ENCODE peak calls at places on chromosome 17, in five cellular contexts. One of them, this sample, is unnamed.

GRCh38 chr17:7083592-7083991 is 3.5 kb upstream of the CLEC10A start:
- DNase-seq in OCI-LY7: no peak
- DNase-seq in kidney epithelial cell: no peak
- DNase-seq in psoas muscle: no peak
- DNase-seq in GM23338: no peak
- DNase-seq in this sample: no peak

GRCh38 chr17:48852251-48852650 is 21.4 kb downstream of the CALCOCO2 start:
- DNase-seq in OCI-LY7: no peak
- DNase-seq in kidney epithelial cell: no peak
- DNase-seq in psoas muscle: no peak
- DNase-seq in GM23338: no peak
- DNase-seq in this sample: no peak

GRCh38 chr17:77684803-77685580 is 273.5 kb upstream of the TNRC6C start:
- DNase-seq in OCI-LY7: no peak
- DNase-seq in kidney epithelial cell: no peak
- DNase-seq in psoas muscle: no peak
- DNase-seq in GM23338: no peak
- DNase-seq in this sample: no peak

GRCh38 chr17:59712856-59713255 is 5.4 kb downstream of the VMP1 start:
- DNase-seq in OCI-LY7: no peak
- DNase-seq in kidney epithelial cell: no peak
- DNase-seq in psoas muscle: no peak
- DNase-seq in GM23338: no peak
- DNase-seq in this sample: no peak

GRCh38 chr17:48816774-48817590 is at the start of gene TTLL6:
- DNase-seq in OCI-LY7: peak
- DNase-seq in kidney epithelial cell: no peak
- DNase-seq in psoas muscle: peak
- DNase-seq in GM23338: peak
- DNase-seq in this sample: peak

GRCh38 chr17:47695664-47696376 is 1.9 kb downstream of the TBKBP1 start:
- DNase-seq in OCI-LY7: no peak
- DNase-seq in kidney epithelial cell: no peak
- DNase-seq in psoas muscle: no peak
- DNase-seq in GM23338: no peak
- DNase-seq in this sample: peak

GRCh38 chr17:64216385-64217248 is 46.4 kb downstream of the TEX2 start:
- DNase-seq in OCI-LY7: no peak
- DNase-seq in kidney epithelial cell: no peak
- DNase-seq in psoas muscle: peak
- DNase-seq in GM23338: peak
- DNase-seq in this sample: peak

GRCh38 chr17:19744922-19745757 is 3.0 kb downstream of the ALDH3A1 start:
- DNase-seq in OCI-LY7: peak
- DNase-seq in kidney epithelial cell: peak
- DNase-seq in psoas muscle: peak
- DNase-seq in GM23338: peak
- DNase-seq in this sample: peak

GRCh38 chr17:19727466-19728113 is 11.2 kb upstream of the SLC47A2 start:
- DNase-seq in OCI-LY7: no peak
- DNase-seq in kidney epithelial cell: no peak
- DNase-seq in psoas muscle: peak
- DNase-seq in GM23338: no peak
- DNase-seq in this sample: no peak

GRCh38 chr17:28467456-28468025 is 5.9 kb upstream of the SLC13A2 start:
- DNase-seq in OCI-LY7: no peak
- DNase-seq in kidney epithelial cell: no peak
- DNase-seq in psoas muscle: no peak
- DNase-seq in GM23338: no peak
- DNase-seq in this sample: no peak

GRCh38 chr17:74276561-74277009 is 2.6 kb downstream of the DNAI2 start:
- DNase-seq in OCI-LY7: no peak
- DNase-seq in kidney epithelial cell: no peak
- DNase-seq in psoas muscle: peak
- DNase-seq in GM23338: no peak
- DNase-seq in this sample: no peak

GRCh38 chr17:63985387-63986140 is 12.6 kb upstream of the PRR29 start:
- DNase-seq in OCI-LY7: no peak
- DNase-seq in kidney epithelial cell: no peak
- DNase-seq in psoas muscle: no peak
- DNase-seq in GM23338: peak
- DNase-seq in this sample: no peak

GRCh38 chr17:1422907-1423306 is 22.9 kb upstream of the YWHAE start:
- DNase-seq in OCI-LY7: no peak
- DNase-seq in kidney epithelial cell: peak
- DNase-seq in psoas muscle: no peak
- DNase-seq in GM23338: no peak
- DNase-seq in this sample: no peak

GRCh38 chr17:61766520-61766919 is 96.8 kb downstream of the BRIP1 start:
- DNase-seq in OCI-LY7: no peak
- DNase-seq in kidney epithelial cell: no peak
- DNase-seq in psoas muscle: no peak
- DNase-seq in GM23338: no peak
- DNase-seq in this sample: no peak

GRCh38 chr17:40319651-40320550 is 10.9 kb downstream of the RARA start:
- DNase-seq in OCI-LY7: no peak
- DNase-seq in kidney epithelial cell: no peak
- DNase-seq in psoas muscle: peak
- DNase-seq in GM23338: no peak
- DNase-seq in this sample: no peak

DNA sequence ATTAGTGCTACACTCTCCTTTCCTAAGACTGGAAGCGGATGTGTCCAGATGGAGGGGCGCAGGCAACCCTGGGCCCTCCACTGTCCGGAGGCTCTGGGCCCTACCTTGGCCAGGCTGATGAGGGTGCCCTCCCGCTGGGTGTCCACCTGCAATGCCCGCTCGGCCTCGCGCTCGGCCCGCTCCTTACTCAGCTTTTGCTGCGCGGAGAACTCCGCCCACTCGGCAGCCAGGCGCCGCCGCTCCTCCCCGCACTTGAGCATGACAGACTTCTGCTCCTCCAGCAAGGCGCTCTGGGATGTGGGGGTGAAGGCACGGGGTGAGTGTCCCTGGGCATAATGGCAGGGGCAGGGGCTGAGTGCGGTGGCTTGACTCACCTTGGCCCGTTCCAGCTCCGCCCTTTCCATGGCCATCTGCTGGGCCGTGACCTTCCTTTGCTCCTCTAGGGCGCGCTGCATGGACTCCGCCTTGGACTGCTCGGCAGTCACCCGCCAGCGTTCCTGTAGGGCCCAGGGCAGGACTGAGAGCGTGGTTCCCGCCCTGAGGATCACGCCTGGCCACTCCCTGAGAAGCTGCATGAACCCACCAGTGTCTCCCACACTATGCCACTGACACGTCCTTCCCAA is 10.1 kb upstream of the MRPL38 start:
- DNase-seq in OCI-LY7: no peak
- DNase-seq in kidney epithelial cell: no peak
- DNase-seq in psoas muscle: no peak
- DNase-seq in GM23338: peak
- DNase-seq in this sample: no peak
- TF ChIP-seq CTCF in OCI-LY7: no peak
- TF ChIP-seq CTCF in kidney epithelial cell: no peak
- TF ChIP-seq CTCF in psoas muscle: no peak
- TF ChIP-seq CTCF in GM23338: peak
- TF ChIP-seq CTCF in this sample: no peak

DNA sequence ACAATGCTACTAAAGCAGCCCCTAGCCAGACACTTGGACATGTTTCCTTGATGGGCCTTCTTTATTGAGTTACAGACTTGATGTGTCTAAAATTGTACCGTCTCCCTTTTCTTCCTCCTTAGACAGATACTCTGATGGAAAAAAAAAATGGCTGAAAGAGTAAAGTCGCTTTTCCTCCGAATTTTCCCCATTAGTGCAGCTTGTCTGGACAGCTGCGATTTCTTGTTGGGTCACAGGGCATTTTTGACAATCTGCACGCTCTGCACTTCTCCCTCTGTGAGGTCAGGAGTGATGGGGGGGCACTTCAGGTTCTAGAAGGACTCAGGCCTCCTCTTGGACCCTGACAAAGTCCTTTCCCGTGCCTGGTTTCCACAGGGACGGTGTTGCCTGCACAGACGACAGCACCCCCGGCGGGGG is 968 bp upstream of the PRKAR1A start:
- DNase-seq in OCI-LY7: no peak
- DNase-seq in kidney epithelial cell: no peak
- DNase-seq in psoas muscle: no peak
- DNase-seq in GM23338: no peak
- DNase-seq in this sample: no peak
- TF ChIP-seq CTCF in OCI-LY7: peak
- TF ChIP-seq CTCF in kidney epithelial cell: peak
- TF ChIP-seq CTCF in psoas muscle: peak
- TF ChIP-seq CTCF in GM23338: no peak
- TF ChIP-seq CTCF in this sample: no peak

GRCh38 chr17:75654176-75654575 is 12.8 kb downstream of the RECQL5 start:
- DNase-seq in OCI-LY7: no peak
- DNase-seq in kidney epithelial cell: no peak
- DNase-seq in psoas muscle: no peak
- DNase-seq in GM23338: no peak
- DNase-seq in this sample: no peak
- TF ChIP-seq CTCF in OCI-LY7: peak
- TF ChIP-seq CTCF in kidney epithelial cell: peak
- TF ChIP-seq CTCF in psoas muscle: no peak
- TF ChIP-seq CTCF in GM23338: no peak
- TF ChIP-seq CTCF in this sample: no peak

DNA sequence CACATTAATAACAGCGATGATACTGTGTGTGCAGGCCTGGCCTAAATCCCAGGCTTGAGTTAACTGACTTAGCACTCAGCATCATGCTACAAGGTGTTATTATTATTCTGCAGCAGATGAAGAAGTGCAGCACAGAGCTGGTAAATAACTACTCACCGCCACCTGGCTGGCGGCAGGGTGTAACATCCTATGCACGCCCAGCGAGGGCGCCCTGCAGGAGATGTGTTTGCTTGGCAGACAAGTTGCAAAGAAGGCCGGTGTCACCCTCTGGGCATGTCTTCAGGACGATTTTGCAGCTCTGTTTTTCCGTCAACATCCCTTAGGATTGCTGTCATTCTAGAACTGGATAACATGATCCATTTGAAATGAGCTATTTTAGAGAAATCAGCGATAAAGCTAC is 30.1 kb downstream of the DNAH9 start:
- DNase-seq in OCI-LY7: no peak
- DNase-seq in kidney epithelial cell: no peak
- DNase-seq in psoas muscle: no peak
- DNase-seq in GM23338: peak
- DNase-seq in this sample: no peak
- TF ChIP-seq CTCF in OCI-LY7: no peak
- TF ChIP-seq CTCF in kidney epithelial cell: no peak
- TF ChIP-seq CTCF in psoas muscle: no peak
- TF ChIP-seq CTCF in GM23338: no peak
- TF ChIP-seq CTCF in this sample: no peak

GRCh38 chr17:44385287-44386181 is 3.9 kb downstream of the ITGA2B start:
- DNase-seq in OCI-LY7: peak
- DNase-seq in kidney epithelial cell: no peak
- DNase-seq in psoas muscle: peak
- DNase-seq in GM23338: peak
- DNase-seq in this sample: peak
- TF ChIP-seq CTCF in OCI-LY7: peak
- TF ChIP-seq CTCF in kidney epithelial cell: peak
- TF ChIP-seq CTCF in psoas muscle: peak
- TF ChIP-seq CTCF in GM23338: peak
- TF ChIP-seq CTCF in this sample: peak

DNA sequence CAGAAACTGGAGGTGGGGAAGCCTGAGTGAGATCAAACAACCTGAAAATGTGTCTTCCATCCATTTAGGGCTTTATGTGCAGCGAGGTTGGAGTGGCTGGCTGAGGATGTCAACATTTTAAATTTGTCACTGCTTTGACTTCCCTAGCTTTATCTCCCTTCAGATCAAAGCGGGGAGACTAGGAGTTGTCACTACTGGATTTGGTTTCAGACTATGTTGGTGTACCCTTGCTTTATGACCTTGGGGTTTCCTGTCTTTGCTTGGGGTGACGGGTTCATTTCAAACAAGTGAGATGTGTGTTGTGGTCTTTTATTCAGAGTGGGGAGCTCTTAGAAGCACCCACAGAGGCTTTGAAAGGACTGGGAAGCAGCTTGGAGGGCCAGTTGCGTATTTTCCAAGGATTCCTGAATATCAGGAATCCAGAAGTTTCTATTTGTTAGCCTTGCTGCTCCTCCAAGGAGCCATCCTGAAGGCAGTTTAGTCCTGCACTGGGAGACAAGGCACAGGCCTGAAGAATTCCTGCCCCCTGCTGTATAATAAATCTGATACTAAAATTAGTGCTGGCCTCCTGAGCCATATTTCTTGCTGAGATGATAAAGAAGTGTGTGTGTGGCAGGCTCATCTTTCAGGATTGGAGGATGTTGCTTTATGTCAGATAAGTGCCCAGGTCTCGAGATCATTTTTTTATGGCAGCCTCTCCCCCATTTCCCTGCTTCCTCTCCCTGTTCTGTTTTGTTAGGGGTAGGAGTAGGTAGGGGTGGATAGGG is 25.7 kb downstream of the MSI2 start:
- DNase-seq in OCI-LY7: no peak
- DNase-seq in kidney epithelial cell: no peak
- DNase-seq in psoas muscle: no peak
- DNase-seq in GM23338: no peak
- DNase-seq in this sample: no peak
- TF ChIP-seq CTCF in OCI-LY7: no peak
- TF ChIP-seq CTCF in kidney epithelial cell: no peak
- TF ChIP-seq CTCF in psoas muscle: no peak
- TF ChIP-seq CTCF in GM23338: no peak
- TF ChIP-seq CTCF in this sample: no peak

GRCh38 chr17:30551666-30552339 is 74.6 kb downstream of the GOSR1 start:
- DNase-seq in OCI-LY7: no peak
- DNase-seq in kidney epithelial cell: no peak
- DNase-seq in psoas muscle: no peak
- DNase-seq in GM23338: no peak
- DNase-seq in this sample: no peak

GRCh38 chr17:30556374-30557332 is 79.4 kb downstream of the GOSR1 start:
- DNase-seq in OCI-LY7: no peak
- DNase-seq in kidney epithelial cell: no peak
- DNase-seq in psoas muscle: no peak
- DNase-seq in GM23338: no peak
- DNase-seq in this sample: no peak

GRCh38 chr17:30552994-30553565 is 75.9 kb downstream of the GOSR1 start:
- DNase-seq in OCI-LY7: no peak
- DNase-seq in kidney epithelial cell: no peak
- DNase-seq in psoas muscle: no peak
- DNase-seq in GM23338: no peak
- DNase-seq in this sample: no peak

GRCh38 chr17:30555942-30556341 is 78.7 kb downstream of the GOSR1 start:
- DNase-seq in OCI-LY7: no peak
- DNase-seq in kidney epithelial cell: no peak
- DNase-seq in psoas muscle: no peak
- DNase-seq in GM23338: no peak
- DNase-seq in this sample: no peak

GRCh38 chr17:30554839-30555751 is 77.9 kb downstream of the GOSR1 start:
- DNase-seq in OCI-LY7: peak
- DNase-seq in kidney epithelial cell: no peak
- DNase-seq in psoas muscle: no peak
- DNase-seq in GM23338: peak
- DNase-seq in this sample: no peak
- TF ChIP-seq CTCF in OCI-LY7: peak
- TF ChIP-seq CTCF in kidney epithelial cell: peak
- TF ChIP-seq CTCF in psoas muscle: no peak
- TF ChIP-seq CTCF in GM23338: peak
- TF ChIP-seq CTCF in this sample: no peak

GRCh38 chr17:4604111-4604644 is 19.8 kb downstream of the SMTNL2 start:
- DNase-seq in OCI-LY7: no peak
- DNase-seq in kidney epithelial cell: no peak
- DNase-seq in psoas muscle: peak
- DNase-seq in GM23338: no peak
- DNase-seq in this sample: no peak
- TF ChIP-seq CTCF in OCI-LY7: no peak
- TF ChIP-seq CTCF in kidney epithelial cell: no peak
- TF ChIP-seq CTCF in psoas muscle: no peak
- TF ChIP-seq CTCF in GM23338: no peak
- TF ChIP-seq CTCF in this sample: no peak